ENCODE peak calls at places on chromosomes 1 and 21, in four cellular contexts. V is OCI-LY7, U is tibial nerve, E is brain microvascular endothelial cell. Q is an unnamed sample.

GRCh38 chr1:212284744-212285684 is at the start of gene PPP2R5A:
- DNase-seq in E (peak), U (peak), V (peak), Q (peak)

GRCh38 chr1:160374701-160375443 is 8.0 kb downstream of the NHLH1 start:
- DNase-seq in E (no peak), U (no peak), V (peak), Q (no peak)

GRCh38 chr1:156547982-156548381 is 24.4 kb downstream of the IQGAP3 start:
- DNase-seq in U (no peak), E (no peak), V (no peak), Q (no peak)

GRCh38 chr21:36909901-36910561 is 56.4 kb downstream of the HLCS start:
- DNase-seq in E (peak), V (no peak), U (no peak), Q (peak)

GRCh38 chr1:200342511-200343400 is 67.1 kb downstream of the ZNF281 start:
- DNase-seq in E (no peak), V (no peak), U (no peak), Q (peak)

GRCh38 chr21:17538576-17538975 is 25.7 kb downstream of the CXADR start:
- DNase-seq in E (no peak), U (no peak), V (no peak), Q (no peak)

GRCh38 chr1:116855788-116856187 is 53.9 kb upstream of the PTGFRN start:
- DNase-seq in V (no peak), E (no peak), U (no peak), Q (peak)

GRCh38 chr21:29343517-29343916 is 44.8 kb downstream of the BACH1 start:
- DNase-seq in E (peak), U (no peak), V (no peak), Q (peak)

GRCh38 chr1:237492359-237492758 is 398.4 kb downstream of the ZP4 start:
- DNase-seq in V (no peak), E (no peak), U (no peak), Q (no peak)
- TF ChIP-seq CTCF in V (peak), E (no peak), U (no peak), Q (no peak)

GRCh38 chr1:45804671-45804973 is 1.2 kb downstream of the MAST2 start:
- DNase-seq in E (no peak), V (peak), U (no peak), Q (peak)
- H3K4me3 ChIP-seq in E (peak), V (peak), U (peak), Q (peak)

DNA sequence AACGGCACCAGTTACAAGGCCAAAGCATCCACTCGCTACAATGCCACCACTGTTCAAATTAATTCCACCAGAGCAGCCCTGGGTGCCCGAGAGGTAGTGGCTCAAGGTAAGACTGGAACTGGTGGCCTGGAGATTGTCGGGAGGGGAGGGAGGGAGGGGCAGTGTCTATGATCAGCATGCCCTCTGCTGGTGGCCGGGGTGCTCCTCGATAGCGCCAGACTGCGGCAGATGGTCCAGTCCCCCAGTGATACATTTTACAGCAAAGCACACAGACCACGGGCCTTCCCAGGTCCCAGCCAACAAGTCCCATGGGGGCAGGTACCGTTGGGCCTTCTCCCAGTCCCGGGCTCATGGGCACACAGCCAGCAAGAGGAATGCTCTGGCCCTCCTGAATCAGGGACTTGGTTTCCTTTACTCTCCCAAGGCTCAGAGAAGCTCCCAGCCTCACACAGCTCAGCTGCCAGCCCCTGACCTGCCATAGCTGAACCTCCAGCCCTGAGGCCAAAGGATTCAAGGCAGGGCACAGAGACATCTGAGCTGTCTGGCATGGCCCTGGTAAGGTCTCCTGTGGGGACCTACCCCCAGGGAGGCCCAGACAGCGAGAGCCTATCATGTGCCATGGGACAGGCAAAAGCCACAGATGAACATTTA is 15.3 kb downstream of the ACOT7 start:
- DNase-seq in V (no peak), U (no peak), E (no peak), Q (no peak)
- TF ChIP-seq CTCF in V (peak), U (no peak), E (peak), Q (no peak)

DNA sequence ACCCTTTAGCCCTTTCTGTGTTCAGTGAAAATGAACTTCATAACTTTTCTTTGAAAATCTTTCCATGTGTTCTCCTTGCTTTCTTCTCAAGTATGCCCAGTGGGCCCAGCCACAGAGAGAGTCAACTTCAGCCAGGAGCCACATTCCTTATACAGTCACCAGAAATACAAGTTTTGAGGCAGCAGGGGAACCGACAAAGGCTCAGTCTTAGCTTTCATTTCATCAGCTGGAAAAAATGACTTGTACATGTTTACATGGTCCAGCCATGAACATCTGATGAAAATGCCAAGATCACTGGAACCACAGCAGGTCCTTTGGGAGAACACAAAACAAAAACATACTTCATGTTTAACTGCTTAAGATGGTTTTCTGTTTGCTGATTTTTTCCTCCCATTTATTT is 72.5 kb downstream of the SYDE2 start:
- DNase-seq in V (no peak), E (no peak), U (no peak), Q (peak)
- H3K4me3 ChIP-seq in V (no peak), E (no peak), U (no peak), Q (no peak)

GRCh38 chr1:85581138-85581801 is 709 bp downstream of the CCN1 start:
- DNase-seq in U (peak), E (no peak), V (no peak), Q (peak)
- TF ChIP-seq CTCF in U (peak), E (peak), V (peak), Q (peak)

GRCh38 chr1:79052829-79053449 is 46.4 kb upstream of the ADGRL4 start:
- DNase-seq in E (no peak), U (no peak), V (no peak), Q (no peak)
- H3K4me3 ChIP-seq in E (no peak), U (peak), V (no peak), Q (no peak)

GRCh38 chr1:3283849-3284248 is 170.6 kb upstream of the ARHGEF16 start:
- DNase-seq in U (no peak), E (no peak), V (no peak), Q (no peak)
- TF ChIP-seq CTCF in U (peak), E (peak), V (peak), Q (peak)

GRCh38 chr1:236154671-236155398 is 12.5 kb downstream of the GPR137B start:
- DNase-seq in U (no peak), E (no peak), V (no peak), Q (no peak)

GRCh38 chr1:236155399-236155767 is 13.0 kb downstream of the GPR137B start:
- DNase-seq in E (no peak), V (no peak), U (no peak), Q (no peak)

GRCh38 chr1:236156512-236157208 is 14.3 kb downstream of the GPR137B start:
- DNase-seq in U (no peak), E (no peak), V (peak), Q (no peak)

GRCh38 chr1:236154126-236154525 is 11.8 kb downstream of the GPR137B start:
- DNase-seq in V (no peak), E (no peak), U (no peak), Q (no peak)

DNA sequence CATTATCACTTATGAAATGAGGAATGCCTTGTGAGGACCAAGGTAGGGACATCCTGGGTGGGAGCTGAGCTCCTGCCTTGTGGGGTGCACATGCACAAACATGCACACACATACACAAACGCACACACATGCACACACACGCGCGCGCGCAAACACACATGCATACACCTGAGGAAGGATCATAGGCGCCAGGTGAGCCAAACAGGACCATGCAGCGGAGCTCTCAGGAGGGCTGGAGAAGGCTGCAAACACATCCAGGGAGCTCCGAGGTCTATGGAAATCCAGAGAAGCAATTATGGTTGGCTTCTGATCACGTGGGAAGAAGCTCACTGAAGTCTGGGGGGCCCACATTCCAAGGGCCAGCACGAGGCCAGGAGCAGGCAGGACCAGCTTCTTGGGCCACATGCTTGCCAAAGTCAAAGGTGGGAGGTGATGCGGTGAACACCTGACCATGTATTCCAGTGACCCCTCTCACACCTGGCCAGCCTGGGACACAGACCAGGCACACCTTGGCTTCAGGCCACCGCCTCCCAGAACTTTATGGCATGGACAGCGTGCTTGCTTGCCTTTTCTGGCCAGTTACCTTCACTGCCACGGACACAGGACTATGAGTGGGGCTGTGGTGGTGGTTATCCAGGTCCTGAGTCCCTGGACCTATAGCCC is 13.6 kb downstream of the GPR137B start:
- DNase-seq in U (no peak), E (no peak), V (no peak), Q (no peak)
- H3K4me3 ChIP-seq in U (no peak), E (no peak), V (peak), Q (no peak)

Q was measured in fibroblast of mammary gland.